ENCODE peak calls at places on chromosomes 3 and 15, in five cellular contexts. W is cardiac muscle cell, H is body of pancreas, Q is tibial nerve, F is AG04450. N is an unnamed sample.

GRCh38 chr15:60682115-60682514 is 203.2 kb upstream of the ICE2 start:
- DNase-seq in W (no peak), H (no peak), Q (no peak), F (no peak), N (no peak)

GRCh38 chr15:75201609-75202250 is at the start of gene C15orf39:
- DNase-seq in W (peak), H (peak), Q (peak), F (no peak), N (peak)

GRCh38 chr3:58946875-58947274 is 103.0 kb downstream of the CFAP20DC start:
- DNase-seq in W (no peak), H (no peak), Q (no peak), F (no peak), N (no peak)

GRCh38 chr3:62332771-62333381 is 40.5 kb downstream of the FEZF2 start:
- DNase-seq in W (peak), H (no peak), Q (peak), F (no peak), N (no peak)

GRCh38 chr3:108117245-108117644 is 26.4 kb upstream of the CD47 start:
- DNase-seq in W (peak), H (no peak), Q (no peak), F (no peak), N (no peak)

GRCh38 chr15:64792282-64792681 is 16.9 kb upstream of the RBPMS2 start:
- DNase-seq in W (no peak), H (no peak), Q (no peak), F (no peak), N (no peak)

GRCh38 chr3:112378989-112379692 is 46.2 kb downstream of the CD200 start:
- DNase-seq in W (no peak), H (no peak), Q (no peak), F (peak), N (no peak)

GRCh38 chr15:57551717-57552677 is 39.7 kb upstream of the MYZAP start:
- DNase-seq in W (peak), H (peak), Q (no peak), F (peak), N (no peak)

GRCh38 chr15:77034620-77035467 is 36.1 kb downstream of the TSPAN3 start:
- DNase-seq in W (no peak), H (peak), Q (no peak), F (no peak), N (no peak)

GRCh38 chr15:60464836-60465630 is 13.9 kb downstream of the ICE2 start:
- DNase-seq in W (no peak), H (no peak), Q (no peak), F (no peak), N (no peak)

GRCh38 chr3:123774474-123774873 is 109.7 kb downstream of the MYLK start:
- DNase-seq in W (no peak), H (no peak), Q (no peak), F (no peak), N (no peak)

GRCh38 chr3:117912352-117912751 is 1122.3 kb downstream of the IGSF11 start:
- DNase-seq in W (no peak), H (no peak), Q (no peak), F (no peak), N (no peak)

GRCh38 chr3:156729460-156730179 is 55.2 kb downstream of the TIPARP start:
- DNase-seq in W (no peak), H (no peak), Q (no peak), F (no peak), N (no peak)

GRCh38 chr3:61869378-61869777 is 308.0 kb downstream of the PTPRG start:
- DNase-seq in W (no peak), H (no peak), Q (no peak), F (no peak), N (no peak)

GRCh38 chr3:134810052-134810435 is 15.0 kb downstream of the EPHB1 start:
- DNase-seq in W (no peak), H (no peak), Q (no peak), F (no peak), N (no peak)

GRCh38 chr3:134808835-134809234 is 13.8 kb downstream of the EPHB1 start:
- DNase-seq in W (no peak), H (no peak), Q (no peak), F (no peak), N (no peak)

GRCh38 chr3:134810850-134811249 is 15.8 kb downstream of the EPHB1 start:
- DNase-seq in W (no peak), H (no peak), Q (no peak), F (no peak), N (no peak)

GRCh38 chr3:134807189-134807588 is 12.1 kb downstream of the EPHB1 start:
- DNase-seq in W (no peak), H (no peak), Q (no peak), F (no peak), N (no peak)

DNA sequence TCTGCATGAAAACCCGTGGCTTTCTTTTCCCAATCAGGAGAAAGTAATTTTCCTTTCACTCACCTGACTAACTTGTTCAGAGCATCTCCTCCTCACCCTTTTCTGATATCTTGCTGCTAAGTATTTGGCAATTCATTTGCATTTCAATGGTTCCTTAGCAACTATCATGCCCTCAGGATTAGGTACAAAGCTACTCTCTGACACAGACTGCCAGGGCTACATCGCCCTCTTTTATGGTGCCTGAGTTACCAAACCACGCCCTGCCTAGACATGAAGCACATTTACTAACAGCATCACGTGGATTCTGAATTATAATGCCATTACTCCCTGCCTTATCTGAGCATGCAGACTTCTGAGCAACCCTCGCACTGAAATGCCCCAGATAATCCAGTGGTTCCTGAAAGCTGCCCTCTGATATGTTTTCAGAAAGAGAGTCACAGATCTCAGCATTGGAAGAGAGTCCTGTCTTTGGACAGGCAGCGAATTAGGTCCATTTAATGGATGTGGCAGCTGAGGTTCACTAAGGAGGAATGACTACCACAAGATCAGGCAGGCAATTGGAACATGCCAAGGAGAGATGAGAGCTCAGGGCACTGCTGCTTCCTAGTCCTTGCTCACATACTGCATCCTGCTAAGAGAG is 14.5 kb downstream of the EPHB1 start:
- DNase-seq in W (no peak), H (no peak), Q (no peak), F (no peak), N (no peak)
- H3K4me3 ChIP-seq in W (no peak), H (no peak), Q (no peak), F (no peak), N (no peak)

DNA sequence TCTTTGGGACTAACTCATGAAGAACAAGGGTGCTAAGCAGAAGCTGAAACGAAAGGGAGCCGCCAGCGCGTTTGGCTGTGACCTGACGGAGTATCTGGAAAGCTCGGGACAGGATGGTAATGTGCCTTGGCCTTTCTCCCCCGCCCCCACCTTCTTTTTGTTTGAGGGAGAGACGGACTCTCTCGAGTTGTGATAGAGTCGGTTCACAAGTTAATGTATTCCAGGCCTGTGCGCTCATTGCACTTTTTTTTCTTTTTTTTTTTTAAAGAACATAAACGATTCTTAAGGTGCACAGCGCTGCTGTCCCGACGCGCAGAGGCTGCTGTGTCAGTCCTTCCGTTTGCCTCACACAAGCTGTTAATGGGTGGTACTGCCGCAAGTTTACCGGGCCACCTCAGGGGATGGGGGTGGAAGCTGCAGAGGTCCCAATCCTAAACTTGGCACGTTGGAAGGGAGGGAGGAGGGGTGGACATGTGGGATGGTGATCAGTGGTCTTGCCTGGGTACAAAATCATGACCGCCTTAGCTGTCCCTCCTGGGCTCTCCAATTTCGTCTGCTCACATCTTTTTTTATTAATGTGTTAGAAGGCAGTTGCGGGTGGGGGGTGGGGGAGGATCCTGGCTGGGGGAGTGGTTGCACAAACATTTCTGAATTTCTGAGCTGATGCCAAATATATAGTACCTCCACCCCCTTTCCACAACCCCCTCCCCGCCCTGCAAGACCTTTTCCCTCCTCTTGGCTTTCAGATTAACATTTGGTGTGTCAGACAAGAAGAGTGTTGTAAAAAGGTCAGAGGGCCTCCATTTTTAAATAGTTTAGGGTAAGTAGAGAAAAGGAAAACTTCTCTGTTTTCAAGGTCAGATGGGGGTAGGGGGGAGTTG is 946 bp downstream of the ARHGAP31 start:
- DNase-seq in W (peak), H (peak), Q (peak), F (no peak), N (no peak)
- H3K4me3 ChIP-seq in W (peak), H (peak), Q (peak), F (peak), N (peak)

DNA sequence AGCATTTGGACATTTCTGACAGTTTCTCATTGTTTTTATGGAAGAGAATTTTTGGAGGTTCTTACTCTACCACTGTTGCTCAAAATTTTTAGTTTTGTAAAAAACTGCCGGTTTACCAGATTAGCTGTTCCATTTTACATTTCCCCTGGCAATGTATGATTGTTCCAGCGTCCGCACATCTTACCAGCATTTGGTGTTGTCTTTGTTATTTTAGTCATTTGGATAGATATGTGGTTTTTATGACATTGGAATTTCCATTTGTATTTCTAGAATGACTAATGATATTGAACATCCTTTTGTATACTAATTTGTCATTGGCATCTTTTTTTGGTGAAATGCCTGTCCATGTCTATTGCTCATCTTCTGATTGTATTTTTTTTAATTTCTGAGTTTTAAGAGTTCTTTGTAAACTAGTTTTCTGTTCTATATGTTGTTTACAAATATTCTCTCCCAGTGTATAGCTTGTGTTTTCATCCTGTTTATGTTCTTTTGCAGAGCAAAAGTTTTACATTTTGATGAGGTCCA is 28.6 kb downstream of the LRRC28 start:
- DNase-seq in W (no peak), H (no peak), Q (no peak), F (no peak), N (no peak)
- H3K4me3 ChIP-seq in W (no peak), H (no peak), Q (no peak), F (no peak), N (no peak)

GRCh38 chr3:99943931-99944761 is 126.5 kb downstream of the CMSS1 start:
- DNase-seq in W (no peak), H (no peak), Q (no peak), F (no peak), N (no peak)

GRCh38 chr3:99940350-99940749 is 122.7 kb downstream of the CMSS1 start:
- DNase-seq in W (no peak), H (no peak), Q (no peak), F (no peak), N (no peak)

GRCh38 chr3:99941211-99941610 is 123.5 kb downstream of the CMSS1 start:
- DNase-seq in W (no peak), H (no peak), Q (no peak), F (no peak), N (no peak)

GRCh38 chr3:99938270-99938955 is 120.8 kb downstream of the CMSS1 start:
- DNase-seq in W (no peak), H (no peak), Q (no peak), F (no peak), N (no peak)

GRCh38 chr3:99939834-99940233 is 122.2 kb downstream of the CMSS1 start:
- DNase-seq in W (no peak), H (no peak), Q (no peak), F (no peak), N (no peak)
- H3K4me3 ChIP-seq in W (no peak), H (no peak), Q (no peak), F (no peak), N (no peak)

GRCh38 chr3:13866406-13866965 is 13.4 kb downstream of the WNT7A start:
- DNase-seq in W (no peak), H (no peak), Q (no peak), F (no peak), N (no peak)
- H3K4me3 ChIP-seq in W (no peak), H (no peak), Q (no peak), F (no peak), N (no peak)

GRCh38 chr3:71070497-71071465 is 512.7 kb downstream of the FOXP1 start:
- DNase-seq in W (no peak), H (no peak), Q (no peak), F (no peak), N (no peak)
- H3K4me3 ChIP-seq in W (no peak), H (no peak), Q (no peak), F (no peak), N (no peak)

GRCh38 chr15:72861511-72861910 is 78.0 kb upstream of the ADPGK start:
- DNase-seq in W (no peak), H (no peak), Q (no peak), F (no peak), N (no peak)
- H3K4me3 ChIP-seq in W (no peak), H (no peak), Q (no peak), F (no peak), N (no peak)

GRCh38 chr3:182509312-182509711 is 284.0 kb upstream of the ATP11B start:
- DNase-seq in W (no peak), H (no peak), Q (no peak), F (no peak), N (no peak)
- H3K4me3 ChIP-seq in W (no peak), H (no peak), Q (no peak), F (no peak), N (no peak)

DNA sequence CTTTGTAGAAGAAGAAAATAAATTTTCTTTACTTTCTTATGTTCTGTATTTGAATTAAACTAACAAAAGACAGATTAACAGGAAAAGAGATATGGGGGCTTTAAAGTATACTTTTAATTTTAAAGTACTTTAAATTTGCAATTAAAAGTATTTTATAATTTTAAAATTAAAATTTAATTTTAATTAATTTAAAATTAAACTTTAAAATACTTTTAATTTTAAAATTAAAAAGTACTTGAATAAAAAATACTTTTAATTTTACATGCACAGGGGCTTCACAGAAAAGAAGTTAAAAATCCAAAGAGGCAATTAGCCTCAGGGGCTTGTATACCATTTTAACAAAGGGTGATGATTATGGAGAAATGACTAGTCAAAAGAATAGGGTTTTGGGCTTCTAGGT is 420.5 kb upstream of the TGFBR2 start:
- DNase-seq in W (no peak), H (no peak), Q (no peak), F (no peak), N (no peak)
- H3K4me3 ChIP-seq in W (no peak), H (no peak), Q (no peak), F (no peak), N (no peak)

DNA sequence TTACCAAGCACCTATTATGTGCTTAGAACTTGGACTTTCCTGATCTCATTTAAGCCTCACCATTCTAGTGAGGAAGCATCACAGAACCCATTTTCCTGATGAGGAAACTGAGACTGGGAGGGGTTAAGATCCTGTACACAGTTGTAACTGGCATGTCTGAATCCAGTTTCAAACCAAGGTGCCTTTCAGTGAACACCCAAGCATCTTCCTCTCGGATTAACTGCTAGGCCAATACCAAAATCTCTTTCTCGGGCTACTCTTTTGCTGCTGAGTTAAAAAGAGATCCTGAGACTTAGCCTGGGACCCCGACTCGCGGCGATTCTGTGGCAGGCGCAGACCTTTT is 578 bp upstream of the CEMIP start:
- DNase-seq in W (no peak), H (no peak), Q (no peak), F (no peak), N (no peak)
- H3K4me3 ChIP-seq in W (peak), H (no peak), Q (no peak), F (peak), N (no peak)